ENCODE peak calls at places on chromosomes 2 and 18, in seven cellular contexts. One of them, this sample, is unnamed.

GRCh38 chr2:31236433-31237205 is 2.7 kb downstream of the EHD3 start:
- DNase-seq in HL-60: no peak
- DNase-seq in astrocyte of the spinal cord: no peak
- DNase-seq in endothelial cell: no peak
- DNase-seq in right atrium auricular region: peak
- DNase-seq in stomach: no peak
- DNase-seq in chondrocyte: no peak
- DNase-seq in this sample: no peak

GRCh38 chr2:96524482-96525210 is 11.9 kb upstream of the ARID5A start:
- DNase-seq in HL-60: no peak
- DNase-seq in astrocyte of the spinal cord: no peak
- DNase-seq in endothelial cell: no peak
- DNase-seq in right atrium auricular region: no peak
- DNase-seq in stomach: no peak
- DNase-seq in chondrocyte: no peak
- DNase-seq in this sample: no peak

GRCh38 chr2:168698959-168699358 is 103.5 kb upstream of the NOSTRIN start:
- DNase-seq in HL-60: no peak
- DNase-seq in astrocyte of the spinal cord: no peak
- DNase-seq in endothelial cell: no peak
- DNase-seq in right atrium auricular region: no peak
- DNase-seq in stomach: no peak
- DNase-seq in chondrocyte: no peak
- DNase-seq in this sample: no peak

GRCh38 chr2:10535703-10536102 is 87.6 kb upstream of the ODC1 start:
- DNase-seq in HL-60: no peak
- DNase-seq in astrocyte of the spinal cord: no peak
- DNase-seq in endothelial cell: no peak
- DNase-seq in right atrium auricular region: no peak
- DNase-seq in stomach: no peak
- DNase-seq in chondrocyte: peak
- DNase-seq in this sample: no peak

GRCh38 chr18:69469444-69469919 is 68.8 kb downstream of the DOK6 start:
- DNase-seq in HL-60: peak
- DNase-seq in astrocyte of the spinal cord: no peak
- DNase-seq in endothelial cell: peak
- DNase-seq in right atrium auricular region: no peak
- DNase-seq in stomach: no peak
- DNase-seq in chondrocyte: no peak
- DNase-seq in this sample: no peak

GRCh38 chr18:22542400-22542835 is 124.7 kb upstream of the CTAGE1 start:
- DNase-seq in HL-60: no peak
- DNase-seq in astrocyte of the spinal cord: peak
- DNase-seq in endothelial cell: no peak
- DNase-seq in right atrium auricular region: no peak
- DNase-seq in stomach: no peak
- DNase-seq in chondrocyte: no peak
- DNase-seq in this sample: peak

GRCh38 chr2:205405752-205406151 is 276.5 kb upstream of the NRP2 start:
- DNase-seq in HL-60: no peak
- DNase-seq in astrocyte of the spinal cord: peak
- DNase-seq in endothelial cell: no peak
- DNase-seq in right atrium auricular region: no peak
- DNase-seq in stomach: no peak
- DNase-seq in chondrocyte: no peak
- DNase-seq in this sample: peak

GRCh38 chr2:79453918-79454317 is 58.9 kb upstream of the CTNNA2 start:
- DNase-seq in HL-60: no peak
- DNase-seq in astrocyte of the spinal cord: no peak
- DNase-seq in endothelial cell: peak
- DNase-seq in right atrium auricular region: no peak
- DNase-seq in stomach: no peak
- DNase-seq in chondrocyte: no peak
- DNase-seq in this sample: no peak

GRCh38 chr18:13892098-13892497 is 23.2 kb downstream of the MC2R start:
- DNase-seq in HL-60: no peak
- DNase-seq in astrocyte of the spinal cord: no peak
- DNase-seq in endothelial cell: no peak
- DNase-seq in right atrium auricular region: no peak
- DNase-seq in stomach: no peak
- DNase-seq in chondrocyte: no peak
- DNase-seq in this sample: no peak

GRCh38 chr2:176364578-176364977 is 95.3 kb downstream of the MTX2 start:
- DNase-seq in HL-60: no peak
- DNase-seq in astrocyte of the spinal cord: no peak
- DNase-seq in endothelial cell: no peak
- DNase-seq in right atrium auricular region: no peak
- DNase-seq in stomach: no peak
- DNase-seq in chondrocyte: no peak
- DNase-seq in this sample: no peak

GRCh38 chr2:27442282-27442980 is at the start of gene KRTCAP3:
- DNase-seq in HL-60: no peak
- DNase-seq in astrocyte of the spinal cord: no peak
- DNase-seq in endothelial cell: peak
- DNase-seq in right atrium auricular region: no peak
- DNase-seq in stomach: peak
- DNase-seq in chondrocyte: no peak
- DNase-seq in this sample: peak
- TF ChIP-seq CTCF in HL-60: no peak
- TF ChIP-seq CTCF in astrocyte of the spinal cord: no peak
- TF ChIP-seq CTCF in endothelial cell: no peak
- TF ChIP-seq CTCF in right atrium auricular region: no peak
- TF ChIP-seq CTCF in stomach: no peak
- TF ChIP-seq CTCF in chondrocyte: no peak
- TF ChIP-seq CTCF in this sample: no peak

GRCh38 chr18:56785006-56785405 is 133.8 kb downstream of the WDR7 start:
- DNase-seq in HL-60: no peak
- DNase-seq in astrocyte of the spinal cord: no peak
- DNase-seq in endothelial cell: no peak
- DNase-seq in right atrium auricular region: no peak
- DNase-seq in stomach: no peak
- DNase-seq in chondrocyte: no peak
- DNase-seq in this sample: no peak

GRCh38 chr18:56795381-56795780 is 144.2 kb downstream of the WDR7 start:
- DNase-seq in HL-60: no peak
- DNase-seq in astrocyte of the spinal cord: peak
- DNase-seq in endothelial cell: no peak
- DNase-seq in right atrium auricular region: no peak
- DNase-seq in stomach: no peak
- DNase-seq in chondrocyte: no peak
- DNase-seq in this sample: peak

GRCh38 chr18:56787392-56787791 is 136.2 kb downstream of the WDR7 start:
- DNase-seq in HL-60: no peak
- DNase-seq in astrocyte of the spinal cord: no peak
- DNase-seq in endothelial cell: no peak
- DNase-seq in right atrium auricular region: no peak
- DNase-seq in stomach: no peak
- DNase-seq in chondrocyte: no peak
- DNase-seq in this sample: no peak

GRCh38 chr18:56789004-56789888 is 138.1 kb downstream of the WDR7 start:
- DNase-seq in HL-60: no peak
- DNase-seq in astrocyte of the spinal cord: peak
- DNase-seq in endothelial cell: peak
- DNase-seq in right atrium auricular region: peak
- DNase-seq in stomach: no peak
- DNase-seq in chondrocyte: no peak
- DNase-seq in this sample: peak

DNA sequence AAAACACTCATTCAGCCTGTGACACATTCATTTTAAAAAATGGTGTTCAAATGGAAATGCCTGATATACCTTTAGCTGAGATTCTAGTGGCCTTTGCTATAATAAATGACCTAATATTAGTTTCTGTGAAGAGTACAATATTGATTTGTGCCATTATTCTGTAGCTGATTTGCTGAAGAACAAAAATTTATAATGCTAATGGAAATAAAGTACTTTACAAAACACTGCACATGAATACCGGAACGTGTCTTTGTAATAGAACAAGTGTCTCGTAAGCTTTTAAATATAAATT is 138.7 kb downstream of the WDR7 start:
- DNase-seq in HL-60: no peak
- DNase-seq in astrocyte of the spinal cord: no peak
- DNase-seq in endothelial cell: no peak
- DNase-seq in right atrium auricular region: no peak
- DNase-seq in stomach: no peak
- DNase-seq in chondrocyte: no peak
- DNase-seq in this sample: no peak
- TF ChIP-seq CTCF in HL-60: no peak
- TF ChIP-seq CTCF in astrocyte of the spinal cord: no peak
- TF ChIP-seq CTCF in endothelial cell: peak
- TF ChIP-seq CTCF in right atrium auricular region: no peak
- TF ChIP-seq CTCF in stomach: no peak
- TF ChIP-seq CTCF in chondrocyte: peak
- TF ChIP-seq CTCF in this sample: no peak

GRCh38 chr2:86143926-86144685 is 38.1 kb downstream of the PTCD3 start:
- DNase-seq in HL-60: no peak
- DNase-seq in astrocyte of the spinal cord: no peak
- DNase-seq in endothelial cell: no peak
- DNase-seq in right atrium auricular region: no peak
- DNase-seq in stomach: no peak
- DNase-seq in chondrocyte: no peak
- DNase-seq in this sample: no peak
- TF ChIP-seq CTCF in HL-60: no peak
- TF ChIP-seq CTCF in astrocyte of the spinal cord: no peak
- TF ChIP-seq CTCF in endothelial cell: no peak
- TF ChIP-seq CTCF in right atrium auricular region: no peak
- TF ChIP-seq CTCF in stomach: no peak
- TF ChIP-seq CTCF in chondrocyte: no peak
- TF ChIP-seq CTCF in this sample: no peak

GRCh38 chr2:228321019-228321418 is 139.5 kb upstream of the SPHKAP start:
- DNase-seq in HL-60: no peak
- DNase-seq in astrocyte of the spinal cord: no peak
- DNase-seq in endothelial cell: no peak
- DNase-seq in right atrium auricular region: no peak
- DNase-seq in stomach: no peak
- DNase-seq in chondrocyte: no peak
- DNase-seq in this sample: no peak

GRCh38 chr2:228318218-228318617 is 136.7 kb upstream of the SPHKAP start:
- DNase-seq in HL-60: no peak
- DNase-seq in astrocyte of the spinal cord: peak
- DNase-seq in endothelial cell: peak
- DNase-seq in right atrium auricular region: no peak
- DNase-seq in stomach: no peak
- DNase-seq in chondrocyte: no peak
- DNase-seq in this sample: peak
- TF ChIP-seq CTCF in HL-60: no peak
- TF ChIP-seq CTCF in astrocyte of the spinal cord: peak
- TF ChIP-seq CTCF in endothelial cell: peak
- TF ChIP-seq CTCF in right atrium auricular region: no peak
- TF ChIP-seq CTCF in stomach: no peak
- TF ChIP-seq CTCF in chondrocyte: peak
- TF ChIP-seq CTCF in this sample: no peak

GRCh38 chr2:111669928-111670695 is 213.9 kb downstream of the ANAPC1 start:
- DNase-seq in HL-60: no peak
- DNase-seq in astrocyte of the spinal cord: no peak
- DNase-seq in endothelial cell: no peak
- DNase-seq in right atrium auricular region: peak
- DNase-seq in stomach: no peak
- DNase-seq in chondrocyte: no peak
- DNase-seq in this sample: no peak
- TF ChIP-seq CTCF in HL-60: no peak
- TF ChIP-seq CTCF in astrocyte of the spinal cord: no peak
- TF ChIP-seq CTCF in endothelial cell: no peak
- TF ChIP-seq CTCF in right atrium auricular region: no peak
- TF ChIP-seq CTCF in stomach: no peak
- TF ChIP-seq CTCF in chondrocyte: peak
- TF ChIP-seq CTCF in this sample: no peak

This sample was measured in bronchial epithelial cell.